ENCODE peak calls at places on chromosome 4, in nine cellular contexts. One of them, this sample, is unnamed.

GRCh38 chr4:3228881-3229280 is 20.1 kb upstream of the MSANTD1 start:
- DNase-seq in CD8-positive, alpha-beta memory T cell: no peak
- DNase-seq in choroid plexus epithelial cell: no peak
- DNase-seq in right atrium auricular region: no peak
- DNase-seq in glomerular endothelial cell: no peak
- DNase-seq in GM06990: no peak
- DNase-seq in HCEC 1CT: no peak
- DNase-seq in right lobe of liver: no peak
- DNase-seq in posterior cingulate gyrus: peak; percentile 75
- DNase-seq in this sample: no peak

GRCh38 chr4:99586747-99587146 is 12.1 kb downstream of the MTTP start:
- DNase-seq in CD8-positive, alpha-beta memory T cell: no peak
- DNase-seq in choroid plexus epithelial cell: no peak
- DNase-seq in right atrium auricular region: no peak
- DNase-seq in glomerular endothelial cell: no peak
- DNase-seq in GM06990: no peak
- DNase-seq in HCEC 1CT: no peak
- DNase-seq in right lobe of liver: no peak
- DNase-seq in posterior cingulate gyrus: no peak
- DNase-seq in this sample: peak; percentile 8

GRCh38 chr4:7384003-7384928 is 50.5 kb downstream of the PSAPL1 start:
- DNase-seq in CD8-positive, alpha-beta memory T cell: no peak
- DNase-seq in choroid plexus epithelial cell: no peak
- DNase-seq in right atrium auricular region: peak; percentile 47
- DNase-seq in glomerular endothelial cell: no peak
- DNase-seq in GM06990: no peak
- DNase-seq in HCEC 1CT: no peak
- DNase-seq in right lobe of liver: peak; percentile 36
- DNase-seq in posterior cingulate gyrus: peak; percentile 72
- DNase-seq in this sample: no peak

GRCh38 chr4:157220026-157220881 is at the start of gene GRIA2:
- DNase-seq in CD8-positive, alpha-beta memory T cell: no peak
- DNase-seq in choroid plexus epithelial cell: peak; percentile 58
- DNase-seq in right atrium auricular region: no peak
- DNase-seq in glomerular endothelial cell: no peak
- DNase-seq in GM06990: no peak
- DNase-seq in HCEC 1CT: no peak
- DNase-seq in right lobe of liver: peak; percentile 43
- DNase-seq in posterior cingulate gyrus: peak; percentile 94
- DNase-seq in this sample: peak; percentile 82

GRCh38 chr4:67885727-67886126 is 1.9 kb upstream of the TMPRSS11D start:
- DNase-seq in CD8-positive, alpha-beta memory T cell: no peak
- DNase-seq in choroid plexus epithelial cell: peak; percentile 69
- DNase-seq in right atrium auricular region: no peak
- DNase-seq in glomerular endothelial cell: peak; percentile 64
- DNase-seq in GM06990: no peak
- DNase-seq in HCEC 1CT: peak; percentile 93
- DNase-seq in right lobe of liver: no peak
- DNase-seq in posterior cingulate gyrus: no peak
- DNase-seq in this sample: peak; percentile 59

GRCh38 chr4:169963998-169964397 is 62.2 kb downstream of the MFAP3L start:
- DNase-seq in CD8-positive, alpha-beta memory T cell: no peak
- DNase-seq in choroid plexus epithelial cell: peak; percentile 30
- DNase-seq in right atrium auricular region: no peak
- DNase-seq in glomerular endothelial cell: no peak
- DNase-seq in GM06990: no peak
- DNase-seq in HCEC 1CT: no peak
- DNase-seq in right lobe of liver: no peak
- DNase-seq in posterior cingulate gyrus: no peak
- DNase-seq in this sample: no peak

GRCh38 chr4:170202721-170203120 is 113.0 kb upstream of the AADAT start:
- DNase-seq in CD8-positive, alpha-beta memory T cell: no peak
- DNase-seq in choroid plexus epithelial cell: no peak
- DNase-seq in right atrium auricular region: no peak
- DNase-seq in glomerular endothelial cell: no peak
- DNase-seq in GM06990: peak; percentile 15
- DNase-seq in HCEC 1CT: no peak
- DNase-seq in right lobe of liver: no peak
- DNase-seq in posterior cingulate gyrus: no peak
- DNase-seq in this sample: no peak

GRCh38 chr4:3753711-3754412 is 12.3 kb upstream of the ADRA2C start:
- DNase-seq in CD8-positive, alpha-beta memory T cell: no peak
- DNase-seq in choroid plexus epithelial cell: no peak
- DNase-seq in right atrium auricular region: no peak
- DNase-seq in glomerular endothelial cell: no peak
- DNase-seq in GM06990: no peak
- DNase-seq in HCEC 1CT: no peak
- DNase-seq in right lobe of liver: no peak
- DNase-seq in posterior cingulate gyrus: no peak
- DNase-seq in this sample: no peak

GRCh38 chr4:137981277-137981676 is 260.9 kb downstream of the SLC7A11 start:
- DNase-seq in CD8-positive, alpha-beta memory T cell: no peak
- DNase-seq in choroid plexus epithelial cell: peak; percentile 71
- DNase-seq in right atrium auricular region: no peak
- DNase-seq in glomerular endothelial cell: no peak
- DNase-seq in GM06990: no peak
- DNase-seq in HCEC 1CT: peak; percentile 34
- DNase-seq in right lobe of liver: no peak
- DNase-seq in posterior cingulate gyrus: no peak
- DNase-seq in this sample: peak; percentile 62

GRCh38 chr4:3045500-3045850 is 28.9 kb downstream of the HTT-AS start:
- DNase-seq in CD8-positive, alpha-beta memory T cell: peak; percentile 83
- DNase-seq in choroid plexus epithelial cell: peak; percentile 85
- DNase-seq in right atrium auricular region: peak; percentile 82
- DNase-seq in glomerular endothelial cell: no peak
- DNase-seq in GM06990: peak; percentile 72
- DNase-seq in HCEC 1CT: no peak
- DNase-seq in right lobe of liver: no peak
- DNase-seq in posterior cingulate gyrus: no peak
- DNase-seq in this sample: no peak

GRCh38 chr4:78766026-78766425 is 10.1 kb upstream of the BMP2K start:
- DNase-seq in CD8-positive, alpha-beta memory T cell: no peak
- DNase-seq in choroid plexus epithelial cell: peak; percentile 61
- DNase-seq in right atrium auricular region: no peak
- DNase-seq in glomerular endothelial cell: no peak
- DNase-seq in GM06990: no peak
- DNase-seq in HCEC 1CT: peak; percentile 37
- DNase-seq in right lobe of liver: no peak
- DNase-seq in posterior cingulate gyrus: no peak
- DNase-seq in this sample: no peak

GRCh38 chr4:1239141-1239948 is 9.6 kb downstream of the CTBP1 start:
- DNase-seq in CD8-positive, alpha-beta memory T cell: no peak
- DNase-seq in choroid plexus epithelial cell: no peak
- DNase-seq in right atrium auricular region: no peak
- DNase-seq in glomerular endothelial cell: no peak
- DNase-seq in GM06990: peak; percentile 13
- DNase-seq in HCEC 1CT: no peak
- DNase-seq in right lobe of liver: peak; percentile 37
- DNase-seq in posterior cingulate gyrus: peak; percentile 59
- DNase-seq in this sample: no peak

GRCh38 chr4:58809948-58810347 is 1699.8 kb upstream of the IGFBP7 start:
- DNase-seq in CD8-positive, alpha-beta memory T cell: no peak
- DNase-seq in choroid plexus epithelial cell: peak; percentile 21
- DNase-seq in right atrium auricular region: no peak
- DNase-seq in glomerular endothelial cell: no peak
- DNase-seq in GM06990: no peak
- DNase-seq in HCEC 1CT: no peak
- DNase-seq in right lobe of liver: no peak
- DNase-seq in posterior cingulate gyrus: no peak
- DNase-seq in this sample: no peak

GRCh38 chr4:14084598-14084997 is 457.1 kb upstream of the BOD1L1 start:
- DNase-seq in CD8-positive, alpha-beta memory T cell: no peak
- DNase-seq in choroid plexus epithelial cell: no peak
- DNase-seq in right atrium auricular region: no peak
- DNase-seq in glomerular endothelial cell: no peak
- DNase-seq in GM06990: no peak
- DNase-seq in HCEC 1CT: no peak
- DNase-seq in right lobe of liver: no peak
- DNase-seq in posterior cingulate gyrus: no peak
- DNase-seq in this sample: peak; percentile 80

GRCh38 chr4:140996757-140997156 is 136.5 kb downstream of the RNF150 start:
- DNase-seq in CD8-positive, alpha-beta memory T cell: no peak
- DNase-seq in choroid plexus epithelial cell: peak; percentile 79
- DNase-seq in right atrium auricular region: no peak
- DNase-seq in glomerular endothelial cell: no peak
- DNase-seq in GM06990: no peak
- DNase-seq in HCEC 1CT: peak; percentile 3
- DNase-seq in right lobe of liver: no peak
- DNase-seq in posterior cingulate gyrus: no peak
- DNase-seq in this sample: peak; percentile 2

GRCh38 chr4:3611778-3612177 is 79.6 kb upstream of the LRPAP1 start:
- DNase-seq in CD8-positive, alpha-beta memory T cell: no peak
- DNase-seq in choroid plexus epithelial cell: no peak
- DNase-seq in right atrium auricular region: no peak
- DNase-seq in glomerular endothelial cell: no peak
- DNase-seq in GM06990: no peak
- DNase-seq in HCEC 1CT: no peak
- DNase-seq in right lobe of liver: no peak
- DNase-seq in posterior cingulate gyrus: no peak
- DNase-seq in this sample: no peak

GRCh38 chr4:172270421-172270820 is 457.2 kb downstream of the GALNTL6 start:
- DNase-seq in CD8-positive, alpha-beta memory T cell: no peak
- DNase-seq in choroid plexus epithelial cell: peak; percentile 9
- DNase-seq in right atrium auricular region: no peak
- DNase-seq in glomerular endothelial cell: no peak
- DNase-seq in GM06990: no peak
- DNase-seq in HCEC 1CT: no peak
- DNase-seq in right lobe of liver: no peak
- DNase-seq in posterior cingulate gyrus: no peak
- DNase-seq in this sample: no peak

GRCh38 chr4:155521382-155521781 is 144.6 kb upstream of the MAP9 start:
- DNase-seq in CD8-positive, alpha-beta memory T cell: no peak
- DNase-seq in choroid plexus epithelial cell: no peak
- DNase-seq in right atrium auricular region: no peak
- DNase-seq in glomerular endothelial cell: no peak
- DNase-seq in GM06990: no peak
- DNase-seq in HCEC 1CT: no peak
- DNase-seq in right lobe of liver: no peak
- DNase-seq in posterior cingulate gyrus: no peak
- DNase-seq in this sample: no peak

GRCh38 chr4:168394556-168394955 is 76.0 kb upstream of the DDX60 start:
- DNase-seq in CD8-positive, alpha-beta memory T cell: no peak
- DNase-seq in choroid plexus epithelial cell: no peak
- DNase-seq in right atrium auricular region: no peak
- DNase-seq in glomerular endothelial cell: no peak
- DNase-seq in GM06990: no peak
- DNase-seq in HCEC 1CT: no peak
- DNase-seq in right lobe of liver: no peak
- DNase-seq in posterior cingulate gyrus: no peak
- DNase-seq in this sample: no peak

GRCh38 chr4:83012631-83013419 is 2.2 kb upstream of the LIN54 start:
- DNase-seq in CD8-positive, alpha-beta memory T cell: peak; percentile 97
- DNase-seq in choroid plexus epithelial cell: peak; percentile 99
- DNase-seq in right atrium auricular region: peak; percentile 97
- DNase-seq in glomerular endothelial cell: peak; percentile 85
- DNase-seq in GM06990: peak; percentile 98
- DNase-seq in HCEC 1CT: peak; percentile 90
- DNase-seq in right lobe of liver: peak; percentile 98
- DNase-seq in posterior cingulate gyrus: peak; percentile 99
- DNase-seq in this sample: peak; percentile 99

GRCh38 chr4:40629401-40630334 is at the start of gene RBM47:
- DNase-seq in CD8-positive, alpha-beta memory T cell: no peak
- DNase-seq in choroid plexus epithelial cell: peak; percentile 51
- DNase-seq in right atrium auricular region: no peak
- DNase-seq in glomerular endothelial cell: no peak
- DNase-seq in GM06990: peak; percentile 75
- DNase-seq in HCEC 1CT: peak; percentile 31
- DNase-seq in right lobe of liver: peak; percentile 88
- DNase-seq in posterior cingulate gyrus: peak; percentile 84
- DNase-seq in this sample: peak; percentile 92

GRCh38 chr4:122480023-122480422 is 23.5 kb upstream of the IL2 start:
- DNase-seq in CD8-positive, alpha-beta memory T cell: no peak
- DNase-seq in choroid plexus epithelial cell: peak; percentile 64
- DNase-seq in right atrium auricular region: no peak
- DNase-seq in glomerular endothelial cell: no peak
- DNase-seq in GM06990: no peak
- DNase-seq in HCEC 1CT: no peak
- DNase-seq in right lobe of liver: no peak
- DNase-seq in posterior cingulate gyrus: no peak
- DNase-seq in this sample: peak; percentile 62

GRCh38 chr4:4225915-4226605 is 669 bp downstream of the OTOP1 start:
- DNase-seq in CD8-positive, alpha-beta memory T cell: no peak
- DNase-seq in choroid plexus epithelial cell: peak; percentile 31
- DNase-seq in right atrium auricular region: no peak
- DNase-seq in glomerular endothelial cell: no peak
- DNase-seq in GM06990: no peak
- DNase-seq in HCEC 1CT: no peak
- DNase-seq in right lobe of liver: no peak
- DNase-seq in posterior cingulate gyrus: peak; percentile 75
- DNase-seq in this sample: no peak

GRCh38 chr4:142281999-142282398 is 564.1 kb downstream of the INPP4B start:
- DNase-seq in CD8-positive, alpha-beta memory T cell: no peak
- DNase-seq in choroid plexus epithelial cell: no peak
- DNase-seq in right atrium auricular region: no peak
- DNase-seq in glomerular endothelial cell: no peak
- DNase-seq in GM06990: no peak
- DNase-seq in HCEC 1CT: no peak
- DNase-seq in right lobe of liver: no peak
- DNase-seq in posterior cingulate gyrus: no peak
- DNase-seq in this sample: no peak

GRCh38 chr4:109826719-109827118 is 1.1 kb upstream of the RRH start:
- DNase-seq in CD8-positive, alpha-beta memory T cell: peak; percentile 20
- DNase-seq in choroid plexus epithelial cell: peak; percentile 57
- DNase-seq in right atrium auricular region: no peak
- DNase-seq in glomerular endothelial cell: no peak
- DNase-seq in GM06990: no peak
- DNase-seq in HCEC 1CT: peak; percentile 15
- DNase-seq in right lobe of liver: no peak
- DNase-seq in posterior cingulate gyrus: no peak
- DNase-seq in this sample: no peak

GRCh38 chr4:80587861-80588385 is 252.4 kb downstream of the CFAP299 start:
- DNase-seq in CD8-positive, alpha-beta memory T cell: no peak
- DNase-seq in choroid plexus epithelial cell: no peak
- DNase-seq in right atrium auricular region: no peak
- DNase-seq in glomerular endothelial cell: no peak
- DNase-seq in GM06990: no peak
- DNase-seq in HCEC 1CT: no peak
- DNase-seq in right lobe of liver: no peak
- DNase-seq in posterior cingulate gyrus: no peak
- DNase-seq in this sample: no peak

GRCh38 chr4:999863-1000425 is 6.7 kb upstream of the SLC26A1 start:
- DNase-seq in CD8-positive, alpha-beta memory T cell: no peak
- DNase-seq in choroid plexus epithelial cell: no peak
- DNase-seq in right atrium auricular region: no peak
- DNase-seq in glomerular endothelial cell: no peak
- DNase-seq in GM06990: no peak
- DNase-seq in HCEC 1CT: no peak
- DNase-seq in right lobe of liver: no peak
- DNase-seq in posterior cingulate gyrus: no peak
- DNase-seq in this sample: no peak

GRCh38 chr4:21470531-21470930 is 478.0 kb downstream of the KCNIP4 start:
- DNase-seq in CD8-positive, alpha-beta memory T cell: no peak
- DNase-seq in choroid plexus epithelial cell: peak; percentile 83
- DNase-seq in right atrium auricular region: no peak
- DNase-seq in glomerular endothelial cell: no peak
- DNase-seq in GM06990: no peak
- DNase-seq in HCEC 1CT: no peak
- DNase-seq in right lobe of liver: no peak
- DNase-seq in posterior cingulate gyrus: no peak
- DNase-seq in this sample: no peak

GRCh38 chr4:90357117-90357710 is 230.0 kb downstream of the CCSER1 start:
- DNase-seq in CD8-positive, alpha-beta memory T cell: no peak
- DNase-seq in choroid plexus epithelial cell: peak; percentile 91
- DNase-seq in right atrium auricular region: no peak
- DNase-seq in glomerular endothelial cell: peak; percentile 54
- DNase-seq in GM06990: no peak
- DNase-seq in HCEC 1CT: peak; percentile 62
- DNase-seq in right lobe of liver: no peak
- DNase-seq in posterior cingulate gyrus: no peak
- DNase-seq in this sample: peak; percentile 69

GRCh38 chr4:37917388-37917787 is 26.5 kb downstream of the TBC1D1 start:
- DNase-seq in CD8-positive, alpha-beta memory T cell: no peak
- DNase-seq in choroid plexus epithelial cell: no peak
- DNase-seq in right atrium auricular region: no peak
- DNase-seq in glomerular endothelial cell: no peak
- DNase-seq in GM06990: no peak
- DNase-seq in HCEC 1CT: no peak
- DNase-seq in right lobe of liver: no peak
- DNase-seq in posterior cingulate gyrus: no peak
- DNase-seq in this sample: no peak

GRCh38 chr4:111475001-111475400 is 670.3 kb upstream of the FAM241A start:
- DNase-seq in CD8-positive, alpha-beta memory T cell: no peak
- DNase-seq in choroid plexus epithelial cell: peak; percentile 55
- DNase-seq in right atrium auricular region: no peak
- DNase-seq in glomerular endothelial cell: no peak
- DNase-seq in GM06990: no peak
- DNase-seq in HCEC 1CT: peak; percentile 31
- DNase-seq in right lobe of liver: no peak
- DNase-seq in posterior cingulate gyrus: no peak
- DNase-seq in this sample: peak; percentile 81

This sample was measured in mesendoderm.